ENCODE peak calls at places on chromosomes 11 and 22, in nine cellular contexts. I, H, N, R, X, C, O, Y and J are unnamed samples.

GRCh38 chr11:68213555-68214172 is 568 bp upstream of the KMT5B start:
- DNase-seq in X (peak), N (peak), C (peak), H (peak), I (peak), O (peak), Y (peak), R (peak), J (peak)

GRCh38 chr11:6538892-6539291 is 41.8 kb downstream of the DNHD1 start:
- DNase-seq in N (no peak), Y (no peak), X (no peak), C (no peak), I (no peak), O (no peak), H (no peak), R (no peak), J (no peak)

GRCh38 chr11:19979519-19979845 is 180.8 kb downstream of the DBX1 start:
- DNase-seq in O (no peak), N (no peak), Y (peak), C (no peak), H (no peak), R (no peak), I (no peak), X (no peak), J (no peak)

GRCh38 chr11:46845440-46845739 is 690 bp downstream of the CKAP5 start:
- DNase-seq in H (no peak), Y (peak), R (no peak), O (no peak), C (no peak), I (peak), X (no peak), N (no peak), J (no peak)

GRCh38 chr22:26590525-26590858 is 560 bp upstream of the TPST2 start:
- DNase-seq in O (peak), Y (no peak), N (no peak), I (no peak), X (no peak), H (no peak), R (no peak), C (peak), J (peak)

GRCh38 chr11:126411971-126412381 is 56.5 kb downstream of the ST3GAL4 start:
- DNase-seq in O (no peak), R (no peak), N (no peak), H (no peak), Y (no peak), X (no peak), C (no peak), I (no peak), J (no peak)

GRCh38 chr11:79219186-79220045 is 221.4 kb downstream of the TENM4 start:
- DNase-seq in R (no peak), C (no peak), I (peak), X (no peak), H (no peak), O (no peak), N (no peak), Y (no peak), J (no peak)

GRCh38 chr11:113274708-113275582 is 39.4 kb upstream of the TTC12 start:
- DNase-seq in O (peak), X (no peak), H (no peak), N (no peak), Y (no peak), C (no peak), R (no peak), I (peak), J (no peak)

GRCh38 chr22:49325531-49326395 is 501.9 kb downstream of the BRD1 start:
- DNase-seq in H (no peak), R (no peak), N (no peak), O (no peak), I (no peak), Y (no peak), X (no peak), C (no peak), J (no peak)

GRCh38 chr11:71086687-71087258 is 165.6 kb downstream of the SHANK2 start:
- DNase-seq in O (peak), C (no peak), X (no peak), H (no peak), N (no peak), Y (peak), R (no peak), I (no peak), J (peak)

GRCh38 chr11:123157995-123158394 is 37.1 kb downstream of the CLMP start:
- DNase-seq in I (no peak), H (no peak), O (no peak), C (no peak), X (no peak), Y (no peak), N (no peak), R (no peak), J (no peak)

GRCh38 chr22:17152340-17152739 is 6.7 kb downstream of the HDHD5 start:
- DNase-seq in C (no peak), I (no peak), N (no peak), Y (no peak), R (no peak), X (no peak), O (no peak), H (no peak), J (no peak)

GRCh38 chr22:30742291-30743256 is 47.9 kb downstream of the OSBP2 start:
- DNase-seq in R (no peak), Y (no peak), X (no peak), O (peak), I (peak), N (no peak), H (no peak), C (peak), J (peak)

GRCh38 chr22:47587861-47588582 is 825.6 kb downstream of the TBC1D22A start:
- DNase-seq in I (no peak), N (no peak), Y (no peak), O (no peak), X (no peak), R (no peak), H (no peak), C (no peak), J (no peak)

GRCh38 chr11:2586091-2586792 is 113.6 kb downstream of the KCNQ1OT1 start:
- DNase-seq in O (no peak), R (no peak), X (peak), C (no peak), N (no peak), H (no peak), I (no peak), Y (no peak), J (no peak)

GRCh38 chr11:76217653-76218160 is 11.4 kb upstream of the WNT11 start:
- DNase-seq in N (no peak), C (no peak), Y (no peak), X (no peak), I (no peak), H (no peak), R (no peak), O (no peak), J (no peak)

GRCh38 chr11:10551845-10552352 is 10.9 kb upstream of the RNF141 start:
- DNase-seq in O (no peak), X (no peak), Y (no peak), N (no peak), I (no peak), R (no peak), H (no peak), C (no peak), J (no peak)